ENCODE peak calls at places on chromosome 14, in six cellular contexts. I, W, D, Y, O and V are unnamed samples.

GRCh38 chr14:81401420-81402122 is 1.4 kb upstream of the STON2 start:
- DNase-seq in W (peak), I (no peak), D (peak), O (peak), Y (no peak), V (no peak)

GRCh38 chr14:26993541-26993940 is 395.7 kb upstream of the NOVA1 start:
- DNase-seq in O (no peak), I (no peak), W (no peak), D (no peak), Y (no peak), V (no peak)

GRCh38 chr14:64682173-64682710 is 22.0 kb upstream of the PLEKHG3 start:
- DNase-seq in W (peak), I (no peak), Y (no peak), O (peak), D (peak), V (no peak)

GRCh38 chr14:70882771-70883492 is 24.3 kb upstream of the PCNX1 start:
- DNase-seq in Y (no peak), I (no peak), W (no peak), D (peak), O (peak), V (no peak)

GRCh38 chr14:72315720-72316119 is 383.5 kb downstream of the RGS6 start:
- DNase-seq in D (no peak), O (no peak), Y (no peak), I (no peak), W (no peak), V (no peak)

GRCh38 chr14:31190717-31191263 is 16.8 kb downstream of the HECTD1 start:
- DNase-seq in I (no peak), W (no peak), D (no peak), O (no peak), Y (no peak), V (no peak)

GRCh38 chr14:25003537-25003936 is 46.4 kb downstream of the STXBP6 start:
- DNase-seq in W (peak), O (peak), Y (no peak), I (no peak), D (peak), V (no peak)

GRCh38 chr14:80315681-80316080 is 104.4 kb upstream of the DIO2 start:
- DNase-seq in I (no peak), O (no peak), Y (no peak), D (peak), W (no peak), V (no peak)

GRCh38 chr14:94114589-94115067 is 4.1 kb downstream of the IFI27 start:
- DNase-seq in W (no peak), D (no peak), O (no peak), I (no peak), Y (no peak), V (no peak)

GRCh38 chr14:103867523-103867953 is 20.2 kb upstream of the PPP1R13B start:
- DNase-seq in W (no peak), Y (no peak), O (no peak), D (no peak), I (no peak), V (no peak)

GRCh38 chr14:32720927-32721326 is 217.8 kb upstream of the NPAS3 start:
- DNase-seq in W (no peak), D (no peak), I (no peak), O (peak), Y (no peak), V (no peak)

GRCh38 chr14:99201351-99202073 is 70.5 kb downstream of the BCL11B start:
- DNase-seq in I (no peak), W (no peak), D (no peak), Y (no peak), O (no peak), V (no peak)
- TF ChIP-seq CTCF in I (no peak), W (no peak), D (no peak), Y (peak), O (no peak), V (no peak)

DNA sequence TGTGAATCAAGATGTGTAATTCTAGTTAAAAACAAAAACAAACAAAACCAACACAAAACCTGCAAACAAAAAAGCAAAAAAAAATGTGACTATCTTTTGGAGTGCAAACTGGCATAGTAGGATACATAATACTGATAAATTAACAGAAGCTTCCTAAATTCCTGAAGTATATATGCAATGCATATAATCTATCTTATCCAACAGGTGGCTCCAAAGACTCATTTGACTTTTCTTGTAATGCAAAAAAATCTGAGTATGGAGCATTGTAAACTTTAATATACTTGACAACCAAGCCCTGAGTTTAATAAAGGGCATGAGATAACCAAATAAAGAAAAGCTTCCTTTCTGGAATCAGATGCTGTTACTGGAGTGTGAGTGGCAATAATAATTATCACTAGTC is 1003.6 kb downstream of the FSCB start:
- DNase-seq in W (peak), O (peak), Y (no peak), I (no peak), D (no peak), V (no peak)
- TF ChIP-seq CTCF in W (no peak), O (no peak), Y (no peak), I (no peak), D (no peak), V (no peak)

GRCh38 chr14:99538275-99538674 is 57.1 kb downstream of the CCNK start:
- DNase-seq in Y (no peak), O (no peak), I (no peak), W (no peak), D (no peak), V (no peak)
- TF ChIP-seq CTCF in Y (no peak), O (no peak), I (no peak), W (no peak), D (peak), V (peak)

DNA sequence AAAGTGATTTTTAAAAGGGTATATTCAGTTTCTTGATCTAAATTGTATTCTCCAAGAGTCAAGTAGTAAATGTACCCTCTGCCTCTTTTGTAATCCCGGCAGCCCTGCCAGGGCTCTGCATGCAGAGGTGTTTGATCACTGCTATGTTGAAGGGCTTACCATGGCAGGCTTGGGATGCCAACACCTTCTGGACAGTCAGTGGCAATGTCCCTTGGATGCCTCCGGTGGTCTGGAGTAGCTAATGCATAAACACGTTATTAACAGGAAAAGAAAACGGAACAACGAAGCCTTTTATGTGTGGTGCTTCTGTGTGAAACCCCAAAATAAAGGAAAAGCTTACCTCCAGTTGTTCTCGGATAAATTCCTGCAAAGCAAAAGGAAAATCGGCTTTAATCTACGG is 19.9 kb downstream of the EIF2B2 start:
- DNase-seq in D (peak), Y (no peak), W (peak), I (no peak), O (peak), V (peak)
- TF ChIP-seq CTCF in D (peak), Y (no peak), W (peak), I (peak), O (peak), V (peak)

GRCh38 chr14:67666733-67667132 is 7.7 kb downstream of the VTI1B start:
- DNase-seq in D (no peak), Y (no peak), O (no peak), W (no peak), I (no peak), V (no peak)
- TF ChIP-seq CTCF in D (no peak), Y (no peak), O (no peak), W (no peak), I (no peak), V (no peak)

DNA sequence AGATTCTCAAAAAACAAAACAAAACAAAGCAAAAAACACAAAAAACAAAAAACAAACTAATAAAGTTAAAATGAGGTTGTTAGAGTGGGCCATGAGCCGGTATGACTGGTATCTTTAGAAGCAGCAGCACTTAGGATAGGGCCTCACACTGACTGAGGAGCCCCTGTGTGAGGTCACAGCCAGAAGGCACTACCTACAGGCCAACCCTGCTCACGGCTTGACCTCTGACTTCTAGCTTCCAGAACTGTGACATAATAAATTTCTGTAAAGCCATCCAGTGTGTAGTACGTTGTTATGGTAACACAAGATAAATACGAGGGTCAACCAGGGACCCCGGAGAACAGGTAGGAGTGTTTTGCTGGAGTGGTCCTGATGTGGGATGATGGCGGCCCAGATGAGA is 629.6 kb downstream of the VRK1 start:
- DNase-seq in Y (no peak), O (no peak), D (no peak), W (no peak), I (no peak), V (no peak)
- TF ChIP-seq CTCF in Y (no peak), O (no peak), D (no peak), W (no peak), I (no peak), V (no peak)

GRCh38 chr14:69861170-69861569 is 18.0 kb upstream of the SMOC1 start:
- DNase-seq in Y (no peak), I (no peak), O (no peak), D (no peak), W (no peak), V (no peak)

GRCh38 chr14:69859591-69859990 is 19.6 kb upstream of the SMOC1 start:
- DNase-seq in I (no peak), Y (no peak), D (no peak), O (no peak), W (no peak), V (no peak)

GRCh38 chr14:69865701-69866365 is 13.4 kb upstream of the SMOC1 start:
- DNase-seq in W (no peak), I (no peak), O (no peak), D (no peak), Y (no peak), V (no peak)

GRCh38 chr14:69860221-69860620 is 19.0 kb upstream of the SMOC1 start:
- DNase-seq in W (no peak), O (no peak), I (no peak), Y (no peak), D (no peak), V (no peak)

GRCh38 chr14:69863083-69863482 is 16.1 kb upstream of the SMOC1 start:
- DNase-seq in D (peak), I (no peak), Y (no peak), W (no peak), O (peak), V (no peak)
- TF ChIP-seq CTCF in D (peak), I (no peak), Y (no peak), W (no peak), O (no peak), V (no peak)

GRCh38 chr14:87712386-87713113 is 280.4 kb downstream of the GALC start:
- DNase-seq in O (no peak), D (no peak), W (no peak), Y (no peak), I (no peak), V (no peak)
- TF ChIP-seq CTCF in O (no peak), D (no peak), W (no peak), Y (no peak), I (no peak), V (peak)